ENCODE peak calls at places on chromosome 1, in five cellular contexts. W, D, I, U and L are unnamed samples.

GRCh38 chr1:111227875-111228747 is 598 bp downstream of the CHI3L2 start:
- DNase-seq in W (peak; percentile 28), D (no peak), I (no peak), U (no peak), L (peak; percentile 93)

GRCh38 chr1:34984435-34985062 is 598 bp downstream of the TMEM35B start:
- DNase-seq in W (no peak), D (peak; percentile 55), I (peak; percentile 57), U (no peak), L (peak; percentile 33)

GRCh38 chr1:153025797-153026196 is 5.2 kb upstream of the SPRR1B start:
- DNase-seq in W (no peak), D (no peak), I (no peak), U (no peak), L (no peak)

GRCh38 chr1:204523605-204524215 is 7.5 kb downstream of the MDM4 start:
- DNase-seq in W (no peak), D (peak; percentile 42), I (no peak), U (no peak), L (no peak)

GRCh38 chr1:166340709-166341108 is 173.9 kb upstream of the FAM78B start:
- DNase-seq in W (no peak), D (no peak), I (no peak), U (no peak), L (no peak)

GRCh38 chr1:17795836-17796645 is 40.9 kb downstream of the ACTL8 start:
- DNase-seq in W (no peak), D (no peak), I (no peak), U (no peak), L (no peak)

GRCh38 chr1:76764638-76765572 is 102.4 kb upstream of the ST6GALNAC5 start:
- DNase-seq in W (no peak), D (no peak), I (peak; percentile 70), U (no peak), L (no peak)

GRCh38 chr1:3313579-3313955 is 140.9 kb upstream of the ARHGEF16 start:
- DNase-seq in W (no peak), D (no peak), I (no peak), U (no peak), L (peak; percentile 89)

GRCh38 chr1:204331275-204331674 is 28.5 kb downstream of the PLEKHA6 start:
- DNase-seq in W (no peak), D (no peak), I (no peak), U (no peak), L (no peak)

GRCh38 chr1:176566004-176566975 is 103.3 kb downstream of the PAPPA2 start:
- DNase-seq in W (no peak), D (no peak), I (no peak), U (no peak), L (no peak)

GRCh38 chr1:119220980-119221379 is 80.5 kb upstream of the WARS2 start:
- DNase-seq in W (no peak), D (no peak), I (no peak), U (no peak), L (peak; percentile 51)

GRCh38 chr1:36849956-36850355 is 184.4 kb downstream of the GRIK3 start:
- DNase-seq in W (no peak), D (no peak), I (no peak), U (no peak), L (no peak)

GRCh38 chr1:56417636-56418035 is 161.7 kb downstream of the PLPP3 start:
- DNase-seq in W (no peak), D (no peak), I (no peak), U (no peak), L (peak; percentile 75)
- TF ChIP-seq RCOR1 in W (no peak), D (no peak), I (no peak), U (no peak), L (no peak)

GRCh38 chr1:61318319-61319125 is 236.2 kb downstream of the NFIA start:
- DNase-seq in W (no peak), D (peak; percentile 74), I (no peak), U (peak; percentile 71), L (peak; percentile 59)

GRCh38 chr1:61313906-61314422 is 231.6 kb downstream of the NFIA start:
- DNase-seq in W (no peak), D (no peak), I (no peak), U (no peak), L (no peak)

GRCh38 chr1:61320575-61320974 is 238.2 kb downstream of the NFIA start:
- DNase-seq in W (no peak), D (no peak), I (peak; percentile 52), U (no peak), L (no peak)

GRCh38 chr1:61322008-61322744 is 239.8 kb downstream of the NFIA start:
- DNase-seq in W (no peak), D (no peak), I (no peak), U (no peak), L (no peak)

DNA sequence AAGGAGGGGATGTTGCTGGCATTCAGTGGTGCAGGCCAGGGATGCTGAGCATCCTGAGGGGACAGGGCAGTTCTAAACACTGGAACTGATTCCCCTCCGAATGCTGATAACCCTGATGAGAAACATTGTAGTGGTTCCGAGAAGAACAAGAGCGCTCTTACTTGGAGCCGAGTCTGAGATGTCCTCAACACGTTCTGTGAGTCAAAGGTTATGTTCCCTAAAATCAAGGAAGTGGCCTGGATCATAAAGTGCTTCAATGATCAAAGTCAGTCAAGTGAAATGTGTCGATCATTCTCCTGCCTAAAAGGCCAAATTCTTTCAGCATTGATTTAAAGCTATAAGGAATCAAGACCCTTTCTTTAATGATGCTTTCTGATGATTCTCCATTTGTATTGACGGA is 234.1 kb downstream of the NFIA start:
- DNase-seq in W (no peak), D (no peak), I (no peak), U (no peak), L (no peak)
- H3K4me2 ChIP-seq in W (no peak overlapping the region), D (no peak overlapping the region), I (no peak overlapping the region), U (no peak overlapping the region), L (no peak overlapping the region)

DNA sequence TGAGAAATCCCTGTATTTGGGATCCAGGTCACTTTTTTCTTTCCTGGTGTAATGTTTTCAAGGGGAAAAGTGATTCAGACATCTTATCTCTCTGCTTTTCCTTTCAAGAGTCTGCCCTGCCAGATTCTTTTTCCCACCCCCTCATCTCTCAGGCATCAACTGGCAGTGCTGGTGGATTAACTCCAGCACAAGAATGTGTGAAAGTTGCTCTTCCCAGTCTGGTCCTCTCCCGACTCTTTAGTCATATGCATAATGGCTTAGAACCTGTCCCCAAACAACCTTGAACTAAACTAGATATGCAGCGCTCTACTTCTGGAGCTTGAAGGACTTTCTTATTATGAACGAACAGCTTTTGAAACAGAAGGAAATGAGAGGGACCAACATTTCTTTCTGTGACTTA is 88.5 kb downstream of the SLC44A5 start:
- DNase-seq in W (no peak), D (peak; percentile 12), I (no peak), U (no peak), L (no peak)
- TF ChIP-seq RCOR1 in W (no peak), D (no peak), I (no peak), U (no peak), L (no peak)

DNA sequence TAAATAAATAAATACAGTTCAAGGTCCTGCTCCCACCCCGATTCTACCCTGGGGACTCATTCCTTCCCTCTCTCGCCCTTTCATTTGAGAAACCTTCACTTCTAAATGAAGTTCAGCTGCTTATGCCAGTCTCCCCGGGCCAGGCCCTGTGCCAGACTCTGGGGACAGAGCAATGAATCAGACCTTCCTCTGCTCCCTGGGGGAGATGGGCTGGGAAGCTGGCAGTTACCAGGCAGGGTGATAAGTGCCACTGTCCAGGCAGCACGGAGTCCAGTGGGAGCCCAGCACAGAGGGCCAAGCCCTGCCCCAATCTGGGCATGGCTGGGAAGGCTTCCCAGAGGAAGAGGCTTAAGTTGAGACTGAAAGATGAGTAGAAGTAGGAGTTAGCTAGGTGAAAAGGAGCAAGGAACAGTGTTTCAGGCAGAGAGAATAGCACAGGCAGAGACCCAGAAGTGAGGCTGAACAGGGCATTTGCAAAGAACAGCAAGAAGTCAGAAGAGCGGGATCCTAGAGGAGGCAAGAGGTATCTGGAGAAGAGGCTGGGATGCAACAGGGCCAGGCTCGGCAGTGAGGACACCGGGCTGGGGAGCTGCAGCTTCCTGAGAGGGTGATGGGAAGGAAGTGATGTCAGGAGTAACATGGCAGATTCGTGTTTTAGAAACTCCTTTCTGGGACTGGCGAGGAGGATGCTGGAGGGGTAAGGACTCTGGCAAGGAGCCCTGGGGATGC is 13.5 kb downstream of the KCNQ4 start:
- DNase-seq in W (no peak), D (no peak), I (no peak), U (no peak), L (no peak)
- H3K4me2 ChIP-seq in W (no peak overlapping the region), D (no peak overlapping the region), I (no peak overlapping the region), U (no peak overlapping the region), L (no peak overlapping the region)

DNA sequence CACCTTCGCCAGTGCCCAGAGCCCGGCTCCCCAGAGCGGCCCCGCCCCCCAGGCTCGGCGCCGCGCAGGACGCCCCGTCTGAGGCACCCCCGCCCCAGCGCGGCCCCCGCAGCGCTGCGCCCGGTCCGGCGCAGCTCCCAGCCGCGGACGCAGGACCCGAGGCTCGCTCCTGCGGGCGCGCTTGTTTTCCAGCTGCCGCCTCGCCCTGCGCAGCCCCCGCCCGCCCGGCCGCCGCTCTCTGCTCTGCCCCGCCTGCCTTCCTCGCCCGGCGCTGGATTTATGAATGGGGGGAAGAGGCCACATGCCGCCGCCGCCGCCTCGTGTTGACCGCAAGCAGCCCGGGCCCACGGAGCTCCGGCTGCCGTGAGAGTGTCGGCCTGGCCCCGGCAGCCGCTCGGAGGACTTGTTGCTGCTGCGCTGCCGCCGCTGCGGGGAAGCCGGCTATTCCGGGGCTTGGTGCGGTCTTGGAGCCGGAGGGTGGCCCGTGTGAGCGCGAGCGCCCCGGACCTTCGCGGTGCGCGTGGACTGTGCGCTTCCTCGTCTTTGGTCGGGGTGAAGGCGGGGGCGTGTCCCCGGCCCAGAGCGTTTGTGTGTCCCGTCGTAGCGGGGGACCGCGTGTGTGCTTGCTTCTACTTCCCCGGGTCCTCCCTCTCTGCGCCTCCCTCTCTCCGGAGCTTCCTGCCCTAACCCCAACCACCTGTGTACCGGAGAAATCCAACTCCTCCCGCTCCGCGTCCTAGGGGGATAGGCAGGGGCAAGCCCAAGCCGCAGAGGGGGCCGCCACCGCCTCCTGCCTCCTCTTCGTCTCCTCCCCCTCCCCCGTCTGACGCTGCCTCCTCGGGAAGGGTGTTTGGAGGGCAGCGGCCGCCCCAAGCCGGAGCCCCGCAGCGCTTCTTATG is 739 bp downstream of the KCNC4 start:
- DNase-seq in W (peak; percentile 10), D (peak; percentile 58), I (peak; percentile 80), U (no peak), L (no peak)
- TF ChIP-seq RCOR1 in W (no peak), D (no peak), I (no peak), U (no peak), L (no peak)

GRCh38 chr1:113993766-113994165 is 14.5 kb downstream of the OLFML3 start:
- DNase-seq in W (no peak), D (no peak), I (no peak), U (no peak), L (no peak)
- H3K4me2 ChIP-seq in W (no peak overlapping the region), D (no peak overlapping the region), I (no peak overlapping the region), U (no peak overlapping the region), L (no peak overlapping the region)

GRCh38 chr1:205545001-205545919 is 40.8 kb downstream of the CDK18 start:
- DNase-seq in W (no peak), D (peak; percentile 69), I (no peak), U (no peak), L (no peak)

GRCh38 chr1:205541161-205541886 is 36.9 kb downstream of the CDK18 start:
- DNase-seq in W (no peak), D (no peak), I (no peak), U (no peak), L (no peak)

GRCh38 chr1:205545991-205546390 is 41.5 kb downstream of the CDK18 start:
- DNase-seq in W (no peak), D (no peak), I (no peak), U (no peak), L (no peak)

GRCh38 chr1:205542367-205542766 is 37.9 kb downstream of the CDK18 start:
- DNase-seq in W (no peak), D (no peak), I (no peak), U (no peak), L (no peak)

GRCh38 chr1:205543351-205544305 is 39.2 kb downstream of the CDK18 start:
- DNase-seq in W (no peak), D (peak; percentile 57), I (peak; percentile 78), U (no peak), L (peak; percentile 82)
- TF ChIP-seq RCOR1 in W (no peak), D (no peak), I (peak; percentile 15), U (no peak), L (no peak)

GRCh38 chr1:212497553-212497952 is 64.8 kb downstream of the NENF start:
- DNase-seq in W (no peak), D (no peak), I (no peak), U (no peak), L (no peak)
- H3K4me2 ChIP-seq in W (no peak overlapping the region), D (no peak overlapping the region), I (no peak overlapping the region), U (no peak overlapping the region), L (no peak overlapping the region)